ENCODE peak calls at places on chromosomes 16 and 17, in nine cellular contexts. One of them, this sample, is unnamed.

GRCh38 chr17:65064452-65065019 is 8.0 kb upstream of the GNA13 start:
- DNase-seq in sigmoid colon: peak
- DNase-seq in body of pancreas: no peak
- DNase-seq in neural progenitor cell: no peak
- DNase-seq in GM12864: no peak
- DNase-seq in right lobe of liver: no peak
- DNase-seq in hepatocyte: peak
- DNase-seq in astrocyte of the cerebellum: no peak
- DNase-seq in AG04449: no peak
- DNase-seq in this sample: peak

GRCh38 chr16:87762071-87762571 is 3.7 kb downstream of the KLHDC4 start:
- DNase-seq in sigmoid colon: no peak
- DNase-seq in body of pancreas: no peak
- DNase-seq in neural progenitor cell: no peak
- DNase-seq in GM12864: no peak
- DNase-seq in right lobe of liver: no peak
- DNase-seq in hepatocyte: no peak
- DNase-seq in astrocyte of the cerebellum: no peak
- DNase-seq in AG04449: no peak
- DNase-seq in this sample: no peak

GRCh38 chr16:88701541-88702363 is 4.5 kb downstream of the RNF166 start:
- DNase-seq in sigmoid colon: no peak
- DNase-seq in body of pancreas: no peak
- DNase-seq in neural progenitor cell: no peak
- DNase-seq in GM12864: no peak
- DNase-seq in right lobe of liver: no peak
- DNase-seq in hepatocyte: no peak
- DNase-seq in astrocyte of the cerebellum: no peak
- DNase-seq in AG04449: no peak
- DNase-seq in this sample: no peak

GRCh38 chr17:50865060-50865867 is 890 bp downstream of the TOB1 start:
- DNase-seq in sigmoid colon: peak
- DNase-seq in body of pancreas: peak
- DNase-seq in neural progenitor cell: peak
- DNase-seq in GM12864: no peak
- DNase-seq in right lobe of liver: peak
- DNase-seq in hepatocyte: peak
- DNase-seq in astrocyte of the cerebellum: peak
- DNase-seq in AG04449: no peak
- DNase-seq in this sample: no peak

GRCh38 chr16:12027091-12027490 is 50.6 kb downstream of the SNX29 start:
- DNase-seq in sigmoid colon: no peak
- DNase-seq in body of pancreas: no peak
- DNase-seq in neural progenitor cell: no peak
- DNase-seq in GM12864: no peak
- DNase-seq in right lobe of liver: no peak
- DNase-seq in hepatocyte: no peak
- DNase-seq in astrocyte of the cerebellum: no peak
- DNase-seq in AG04449: no peak
- DNase-seq in this sample: no peak

GRCh38 chr17:40485851-40486512 is 15.4 kb downstream of the TNS4 start:
- DNase-seq in sigmoid colon: peak
- DNase-seq in body of pancreas: peak
- DNase-seq in neural progenitor cell: no peak
- DNase-seq in GM12864: no peak
- DNase-seq in right lobe of liver: no peak
- DNase-seq in hepatocyte: peak
- DNase-seq in astrocyte of the cerebellum: peak
- DNase-seq in AG04449: peak
- DNase-seq in this sample: peak

GRCh38 chr17:61451538-61452300 is 503 bp upstream of the TBX4 start:
- DNase-seq in sigmoid colon: peak
- DNase-seq in body of pancreas: no peak
- DNase-seq in neural progenitor cell: peak
- DNase-seq in GM12864: no peak
- DNase-seq in right lobe of liver: no peak
- DNase-seq in hepatocyte: no peak
- DNase-seq in astrocyte of the cerebellum: no peak
- DNase-seq in AG04449: no peak
- DNase-seq in this sample: no peak

GRCh38 chr16:54026456-54026855 is 260.1 kb downstream of the IRX3 start:
- DNase-seq in sigmoid colon: no peak
- DNase-seq in body of pancreas: no peak
- DNase-seq in neural progenitor cell: no peak
- DNase-seq in GM12864: no peak
- DNase-seq in right lobe of liver: no peak
- DNase-seq in hepatocyte: no peak
- DNase-seq in astrocyte of the cerebellum: peak
- DNase-seq in AG04449: no peak
- DNase-seq in this sample: no peak

GRCh38 chr17:72150632-72151460 is 30.0 kb downstream of the SOX9 start:
- DNase-seq in sigmoid colon: no peak
- DNase-seq in body of pancreas: no peak
- DNase-seq in neural progenitor cell: peak
- DNase-seq in GM12864: no peak
- DNase-seq in right lobe of liver: no peak
- DNase-seq in hepatocyte: no peak
- DNase-seq in astrocyte of the cerebellum: no peak
- DNase-seq in AG04449: no peak
- DNase-seq in this sample: no peak

DNA sequence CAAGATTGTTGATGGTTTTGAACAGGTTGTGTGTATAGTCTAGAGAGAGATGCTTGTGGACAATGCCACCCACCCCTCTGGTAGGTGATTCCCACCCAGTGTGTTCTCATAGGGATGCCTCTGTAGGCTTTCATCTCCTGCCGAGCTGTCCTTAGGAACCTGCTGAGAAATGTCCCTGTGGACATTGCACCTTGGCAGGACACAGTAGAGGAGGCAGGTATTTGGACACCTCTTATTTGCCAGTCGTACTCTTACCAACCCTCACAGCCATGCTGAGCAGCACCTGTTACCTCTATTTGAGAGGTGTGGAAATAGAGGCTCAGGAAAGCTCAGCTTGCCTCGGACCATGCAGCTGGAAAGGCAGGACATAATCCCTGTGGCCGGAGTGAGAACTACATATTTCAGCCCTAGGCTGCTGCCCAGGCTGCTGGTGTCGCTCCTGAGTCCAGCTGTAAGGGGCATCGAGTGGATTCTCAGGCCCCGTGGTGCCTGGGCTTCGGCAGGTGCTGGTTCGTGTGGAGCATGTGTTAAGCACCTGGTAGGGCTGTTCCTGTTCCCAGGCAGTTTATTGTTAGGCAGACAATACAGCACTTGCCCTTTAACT is 33.3 kb downstream of the EPN2 start:
- DNase-seq in sigmoid colon: peak
- DNase-seq in body of pancreas: peak
- DNase-seq in neural progenitor cell: peak
- DNase-seq in GM12864: no peak
- DNase-seq in right lobe of liver: no peak
- DNase-seq in hepatocyte: no peak
- DNase-seq in astrocyte of the cerebellum: no peak
- DNase-seq in AG04449: no peak
- DNase-seq in this sample: no peak
- TF ChIP-seq CTCF in sigmoid colon: no peak
- TF ChIP-seq CTCF in body of pancreas: no peak
- TF ChIP-seq CTCF in neural progenitor cell: peak
- TF ChIP-seq CTCF in GM12864: peak
- TF ChIP-seq CTCF in right lobe of liver: no peak
- TF ChIP-seq CTCF in hepatocyte: no peak
- TF ChIP-seq CTCF in astrocyte of the cerebellum: peak
- TF ChIP-seq CTCF in AG04449: no peak
- TF ChIP-seq CTCF in this sample: peak

GRCh38 chr17:29614345-29615047 is 8.2 kb downstream of the CORO6 start:
- DNase-seq in sigmoid colon: no peak
- DNase-seq in body of pancreas: no peak
- DNase-seq in neural progenitor cell: peak
- DNase-seq in GM12864: no peak
- DNase-seq in right lobe of liver: no peak
- DNase-seq in hepatocyte: no peak
- DNase-seq in astrocyte of the cerebellum: no peak
- DNase-seq in AG04449: no peak
- DNase-seq in this sample: no peak

GRCh38 chr17:29613856-29614255 is 8.9 kb downstream of the CORO6 start:
- DNase-seq in sigmoid colon: peak
- DNase-seq in body of pancreas: no peak
- DNase-seq in neural progenitor cell: no peak
- DNase-seq in GM12864: no peak
- DNase-seq in right lobe of liver: no peak
- DNase-seq in hepatocyte: no peak
- DNase-seq in astrocyte of the cerebellum: no peak
- DNase-seq in AG04449: no peak
- DNase-seq in this sample: no peak

GRCh38 chr17:29612404-29613370 is 10.0 kb downstream of the CORO6 start:
- DNase-seq in sigmoid colon: peak
- DNase-seq in body of pancreas: no peak
- DNase-seq in neural progenitor cell: no peak
- DNase-seq in GM12864: no peak
- DNase-seq in right lobe of liver: no peak
- DNase-seq in hepatocyte: no peak
- DNase-seq in astrocyte of the cerebellum: no peak
- DNase-seq in AG04449: no peak
- DNase-seq in this sample: no peak

GRCh38 chr17:29612094-29612403 is 10.7 kb downstream of the CORO6 start:
- DNase-seq in sigmoid colon: peak
- DNase-seq in body of pancreas: no peak
- DNase-seq in neural progenitor cell: no peak
- DNase-seq in GM12864: no peak
- DNase-seq in right lobe of liver: no peak
- DNase-seq in hepatocyte: no peak
- DNase-seq in astrocyte of the cerebellum: no peak
- DNase-seq in AG04449: no peak
- DNase-seq in this sample: no peak

DNA sequence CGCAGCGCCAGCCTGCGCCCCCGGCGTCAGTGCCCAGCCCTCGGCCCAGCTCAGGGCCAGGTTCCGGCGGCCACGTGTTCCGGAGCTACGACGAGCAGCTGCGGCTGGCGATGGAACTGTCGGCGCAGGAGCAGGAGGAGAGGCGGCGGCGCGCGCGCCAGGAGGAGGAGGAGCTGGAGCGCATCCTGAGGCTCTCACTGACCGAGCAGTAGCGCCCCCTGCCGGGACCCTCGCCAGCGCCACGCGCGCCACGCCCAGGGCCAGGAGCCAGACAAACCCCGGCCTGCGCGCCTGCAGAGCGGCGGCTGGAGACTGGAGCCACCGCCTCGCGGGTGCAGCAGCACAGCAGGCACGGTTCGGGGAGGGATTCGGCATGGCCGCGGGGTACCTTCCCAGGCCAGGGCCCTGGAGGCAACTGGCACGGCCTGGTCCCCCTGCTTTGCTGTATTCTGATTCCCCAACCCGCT is 9.3 kb downstream of the CORO6 start:
- DNase-seq in sigmoid colon: peak
- DNase-seq in body of pancreas: peak
- DNase-seq in neural progenitor cell: peak
- DNase-seq in GM12864: peak
- DNase-seq in right lobe of liver: peak
- DNase-seq in hepatocyte: peak
- DNase-seq in astrocyte of the cerebellum: peak
- DNase-seq in AG04449: no peak
- DNase-seq in this sample: no peak
- H3K4me3 ChIP-seq in sigmoid colon: peak
- H3K4me3 ChIP-seq in body of pancreas: no peak
- H3K4me3 ChIP-seq in neural progenitor cell: no peak
- H3K4me3 ChIP-seq in GM12864: peak
- H3K4me3 ChIP-seq in right lobe of liver: peak
- H3K4me3 ChIP-seq in hepatocyte: no peak
- H3K4me3 ChIP-seq in astrocyte of the cerebellum: no peak
- H3K4me3 ChIP-seq in AG04449: peak
- H3K4me3 ChIP-seq in this sample: peak

GRCh38 chr17:68085751-68086445 is 50.4 kb downstream of the KPNA2 start:
- DNase-seq in sigmoid colon: no peak
- DNase-seq in body of pancreas: peak
- DNase-seq in neural progenitor cell: peak
- DNase-seq in GM12864: no peak
- DNase-seq in right lobe of liver: no peak
- DNase-seq in hepatocyte: peak
- DNase-seq in astrocyte of the cerebellum: no peak
- DNase-seq in AG04449: no peak
- DNase-seq in this sample: no peak
- TF ChIP-seq CTCF in sigmoid colon: no peak
- TF ChIP-seq CTCF in body of pancreas: no peak
- TF ChIP-seq CTCF in neural progenitor cell: no peak
- TF ChIP-seq CTCF in GM12864: no peak
- TF ChIP-seq CTCF in right lobe of liver: no peak
- TF ChIP-seq CTCF in hepatocyte: no peak
- TF ChIP-seq CTCF in astrocyte of the cerebellum: no peak
- TF ChIP-seq CTCF in AG04449: no peak
- TF ChIP-seq CTCF in this sample: no peak

GRCh38 chr16:20734782-20735181 is 6.8 kb downstream of the THUMPD1 start:
- DNase-seq in sigmoid colon: no peak
- DNase-seq in body of pancreas: no peak
- DNase-seq in neural progenitor cell: no peak
- DNase-seq in GM12864: no peak
- DNase-seq in right lobe of liver: no peak
- DNase-seq in hepatocyte: no peak
- DNase-seq in astrocyte of the cerebellum: no peak
- DNase-seq in AG04449: no peak
- DNase-seq in this sample: no peak

GRCh38 chr16:20726661-20727060 is 15.0 kb downstream of the THUMPD1 start:
- DNase-seq in sigmoid colon: no peak
- DNase-seq in body of pancreas: no peak
- DNase-seq in neural progenitor cell: no peak
- DNase-seq in GM12864: no peak
- DNase-seq in right lobe of liver: no peak
- DNase-seq in hepatocyte: no peak
- DNase-seq in astrocyte of the cerebellum: no peak
- DNase-seq in AG04449: no peak
- DNase-seq in this sample: no peak

GRCh38 chr16:20734056-20734455 is 7.6 kb downstream of the THUMPD1 start:
- DNase-seq in sigmoid colon: no peak
- DNase-seq in body of pancreas: no peak
- DNase-seq in neural progenitor cell: no peak
- DNase-seq in GM12864: no peak
- DNase-seq in right lobe of liver: no peak
- DNase-seq in hepatocyte: no peak
- DNase-seq in astrocyte of the cerebellum: no peak
- DNase-seq in AG04449: no peak
- DNase-seq in this sample: no peak

GRCh38 chr16:20727181-20727580 is 14.4 kb downstream of the THUMPD1 start:
- DNase-seq in sigmoid colon: no peak
- DNase-seq in body of pancreas: no peak
- DNase-seq in neural progenitor cell: no peak
- DNase-seq in GM12864: no peak
- DNase-seq in right lobe of liver: no peak
- DNase-seq in hepatocyte: no peak
- DNase-seq in astrocyte of the cerebellum: no peak
- DNase-seq in AG04449: no peak
- DNase-seq in this sample: no peak

DNA sequence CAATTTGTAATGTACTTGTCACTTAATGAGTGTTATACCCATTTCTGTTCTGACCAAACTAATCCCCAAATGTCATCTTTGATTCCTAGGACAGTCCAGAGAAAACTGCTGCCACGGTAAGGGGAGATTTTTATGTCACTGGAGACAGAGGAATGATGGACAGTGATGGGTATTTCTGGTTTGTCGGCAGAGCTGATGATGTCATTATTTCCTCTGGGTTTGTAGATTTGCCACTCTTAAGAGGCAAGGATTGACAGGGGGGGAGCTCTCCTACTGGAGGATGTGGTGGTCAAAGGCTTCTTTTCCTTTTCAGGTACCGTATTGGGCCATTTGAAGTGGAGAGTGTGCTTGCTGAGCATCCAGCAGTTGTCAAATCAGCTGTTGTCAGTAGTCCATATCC is 12.5 kb downstream of the THUMPD1 start:
- DNase-seq in sigmoid colon: no peak
- DNase-seq in body of pancreas: no peak
- DNase-seq in neural progenitor cell: no peak
- DNase-seq in GM12864: no peak
- DNase-seq in right lobe of liver: no peak
- DNase-seq in hepatocyte: no peak
- DNase-seq in astrocyte of the cerebellum: no peak
- DNase-seq in AG04449: no peak
- DNase-seq in this sample: no peak
- H3K4me3 ChIP-seq in sigmoid colon: no peak
- H3K4me3 ChIP-seq in body of pancreas: no peak
- H3K4me3 ChIP-seq in neural progenitor cell: no peak
- H3K4me3 ChIP-seq in GM12864: no peak
- H3K4me3 ChIP-seq in right lobe of liver: no peak
- H3K4me3 ChIP-seq in hepatocyte: no peak
- H3K4me3 ChIP-seq in astrocyte of the cerebellum: no peak
- H3K4me3 ChIP-seq in AG04449: no peak
- H3K4me3 ChIP-seq in this sample: no peak